ENCODE peak calls at places on chromosomes 11 and 22, in six cellular contexts. T is GM12864, B is T-helper 9 cell, A is body of pancreas, N is NCI-H2081 treated with DMSO at 0.1 percent for 48 hours, W is GM04503. X is an unnamed sample.

GRCh38 chr22:42437488-42438292 is 5.5 kb upstream of the NFAM1 start:
- DNase-seq in B (peak; percentile 82), T (no peak), W (no peak), A (peak; percentile 76), N (peak; percentile 5), X (peak; percentile 86)

GRCh38 chr22:26174280-26174679 is 5.0 kb downstream of the SEZ6L start:
- DNase-seq in A (peak; percentile 11), N (no peak), W (peak; percentile 3), B (no peak), T (no peak), X (no peak)

GRCh38 chr11:45082744-45083543 is 63.5 kb upstream of the PRDM11 start:
- DNase-seq in W (no peak), B (no peak), A (no peak), T (no peak), N (no peak), X (no peak)

GRCh38 chr11:60864856-60865513 is 2.4 kb upstream of the ZP1 start:
- DNase-seq in W (no peak), N (no peak), T (no peak), A (no peak), B (no peak), X (no peak)

GRCh38 chr11:47358731-47359051 is 6.2 kb upstream of the MYBPC3 start:
- DNase-seq in W (no peak), A (no peak), B (no peak), N (no peak), T (no peak), X (no peak)

GRCh38 chr22:46788426-46789168 is 26.1 kb downstream of the TBC1D22A start:
- DNase-seq in W (no peak), A (no peak), B (no peak), N (no peak), T (no peak), X (no peak)

GRCh38 chr11:78069465-78069864 is 5.8 kb downstream of the THRSP start:
- DNase-seq in N (no peak), A (no peak), B (no peak), T (no peak), W (no peak), X (no peak)

GRCh38 chr22:29748248-29748893 is 18.4 kb downstream of the ZMAT5 start:
- DNase-seq in N (no peak), W (no peak), T (no peak), A (no peak), B (no peak), X (no peak)

GRCh38 chr11:110077866-110078325 is 15.3 kb upstream of the ZC3H12C start:
- DNase-seq in N (no peak), A (no peak), W (peak; percentile 47), T (peak; percentile 66), B (no peak), X (no peak)

GRCh38 chr11:117189191-117189940 is 9.8 kb upstream of the TAGLN start:
- DNase-seq in T (peak; percentile 60), B (no peak), A (peak; percentile 64), N (no peak), W (no peak), X (no peak)

GRCh38 chr11:1650034-1650917 is 20.7 kb downstream of the KRTAP5-5 start:
- DNase-seq in T (no peak), W (no peak), A (no peak), N (no peak), B (no peak), X (no peak)

GRCh38 chr11:70445091-70445490 is 46.8 kb downstream of the CTTN start:
- DNase-seq in T (no peak), A (no peak), B (no peak), N (no peak), W (no peak), X (no peak)

GRCh38 chr11:29310016-29310415 is 706.8 kb downstream of the KCNA4 start:
- DNase-seq in W (no peak), N (no peak), A (no peak), T (no peak), B (no peak), X (no peak)

GRCh38 chr22:33918676-33919590 is 1.3 kb downstream of the LARGE1 start:
- DNase-seq in A (no peak), W (no peak), N (no peak), B (no peak), T (no peak), X (no peak)

GRCh38 chr22:43337385-43337784 is 5.8 kb downstream of the SCUBE1 start:
- DNase-seq in T (no peak), A (no peak), W (no peak), B (no peak), N (no peak), X (no peak)

GRCh38 chr11:115676206-115676605 is 172.0 kb upstream of the CADM1 start:
- DNase-seq in A (no peak), N (no peak), T (no peak), B (no peak), W (no peak), X (no peak)

GRCh38 chr11:23995891-23996290 is 501.0 kb upstream of the LUZP2 start:
- DNase-seq in A (no peak), T (no peak), B (no peak), N (no peak), W (no peak), X (no peak)

GRCh38 chr22:49536571-49537131 is 291.0 kb downstream of the BRD1 start:
- DNase-seq in W (no peak), A (no peak), N (no peak), T (no peak), B (no peak), X (no peak)

GRCh38 chr22:22037740-22038139 is 55.2 kb upstream of the TOP3B start:
- DNase-seq in A (no peak), T (no peak), N (no peak), W (no peak), B (no peak), X (no peak)

GRCh38 chr22:25067851-25068421 is 115.4 kb downstream of the KIAA1671 start:
- DNase-seq in A (peak; percentile 26), B (peak; percentile 75), W (no peak), N (no peak), T (no peak), X (peak; percentile 66)

GRCh38 chr22:30040499-30041055 is 39.7 kb upstream of the HORMAD2 start:
- DNase-seq in T (no peak), A (no peak), N (no peak), W (no peak), B (no peak), X (no peak)

GRCh38 chr11:114563077-114563476 is 3.4 kb upstream of the NXPE1 start:
- DNase-seq in B (no peak), A (no peak), W (no peak), N (no peak), T (no peak), X (no peak)

GRCh38 chr22:27416553-27417427 is 384.8 kb downstream of the MN1 start:
- DNase-seq in B (no peak), W (peak; percentile 59), A (no peak), T (no peak), N (no peak), X (no peak)

GRCh38 chr22:43303166-43303565 is 40.0 kb downstream of the SCUBE1 start:
- DNase-seq in B (no peak), N (no peak), W (no peak), T (no peak), A (no peak), X (no peak)

GRCh38 chr11:11622772-11623531 is 1.1 kb upstream of the GALNT18 start:
- DNase-seq in W (no peak), N (no peak), A (no peak), B (no peak), T (no peak), X (no peak)

GRCh38 chr11:91921974-91922373 is 302.6 kb upstream of the FAT3 start:
- DNase-seq in T (no peak), A (no peak), B (no peak), W (no peak), N (no peak), X (no peak)

GRCh38 chr11:57316017-57316416 is 8.7 kb downstream of the TNKS1BP1 start:
- DNase-seq in N (no peak), A (no peak), B (no peak), W (no peak), T (no peak), X (no peak)

GRCh38 chr11:45048870-45049825 is 97.3 kb upstream of the PRDM11 start:
- DNase-seq in T (no peak), B (no peak), W (no peak), A (peak; percentile 37), N (no peak), X (no peak)

GRCh38 chr22:17575681-17576080 is 12.4 kb downstream of the SLC25A18 start:
- DNase-seq in T (no peak), W (no peak), B (no peak), N (no peak), A (no peak), X (no peak)

GRCh38 chr11:123536690-123537437 is 106.8 kb downstream of the GRAMD1B start:
- DNase-seq in T (no peak), N (no peak), W (no peak), A (peak; percentile 39), B (no peak), X (no peak)

GRCh38 chr22:40116496-40117200 is 61.1 kb upstream of the TNRC6B start:
- DNase-seq in T (no peak), N (no peak), W (no peak), B (peak; percentile 37), A (no peak), X (peak; percentile 27)

GRCh38 chr22:20940178-20940790 is 23.1 kb downstream of the CRKL start:
- DNase-seq in W (peak; percentile 40), N (no peak), T (no peak), A (no peak), B (no peak), X (no peak)

GRCh38 chr22:43388420-43388851 is 23.4 kb upstream of the MPPED1 start:
- DNase-seq in N (no peak), A (peak; percentile 67), B (peak; percentile 68), T (no peak), W (no peak), X (peak; percentile 69)

GRCh38 chr11:20672575-20672974 is 3.2 kb downstream of the NELL1 start:
- DNase-seq in A (no peak), N (no peak), B (no peak), W (no peak), T (no peak), X (no peak)

GRCh38 chr11:2567026-2567671 is 122.3 kb downstream of the KCNQ1 start:
- DNase-seq in N (no peak), A (no peak), T (no peak), B (no peak), W (no peak), X (no peak)

GRCh38 chr11:35335226-35335625 is 84.1 kb downstream of the SLC1A2 start:
- DNase-seq in N (no peak), W (peak; percentile 70), B (no peak), T (no peak), A (no peak), X (no peak)

GRCh38 chr11:106695506-106695905 is 322.8 kb downstream of the GUCY1A2 start:
- DNase-seq in N (no peak), T (no peak), A (no peak), B (no peak), W (no peak), X (no peak)